ENCODE peak calls at places on chromosomes 4 and X, in ten cellular contexts. One of them, this sample, is unnamed.

GRCh38 chrX:34918856-34919255 is 23.7 kb upstream of the FAM47B start:
- DNase-seq in epithelial cell of esophagus: peak
- DNase-seq in activated CD8-positive, alpha-beta memory T cell treated with anti-CD3 and anti-CD28 coated beads, Interleukin-2, amount 50 U/mL, for 48 hours: no peak
- DNase-seq in upper lobe of right lung: no peak
- DNase-seq in NCI-H2081: peak
- DNase-seq in amniotic stem cell: peak
- DNase-seq in GM04504: peak
- DNase-seq in NCI-H1694: no peak
- DNase-seq in stimulated activated CD8-positive, alpha-beta memory T cell treated with anti-CD3 and anti-CD28 coated beads, Interleukin-7, amount 100 ng/mL, for 1 hour: no peak
- DNase-seq in stimulated activated naive CD4-positive, alpha-beta T cell: no peak
- DNase-seq in this sample: no peak

GRCh38 chr4:183873389-183874185 is 31.5 kb upstream of the STOX2 start:
- DNase-seq in GM04504: no peak
- DNase-seq in activated CD8-positive, alpha-beta memory T cell treated with anti-CD3 and anti-CD28 coated beads, Interleukin-2, amount 50 U/mL, for 48 hours: no peak
- DNase-seq in amniotic stem cell: no peak
- DNase-seq in stimulated activated naive CD4-positive, alpha-beta T cell: no peak
- DNase-seq in NCI-H1694: no peak
- DNase-seq in NCI-H2081: no peak
- DNase-seq in epithelial cell of esophagus: peak
- DNase-seq in upper lobe of right lung: no peak
- DNase-seq in stimulated activated CD8-positive, alpha-beta memory T cell treated with anti-CD3 and anti-CD28 coated beads, Interleukin-7, amount 100 ng/mL, for 1 hour: no peak
- DNase-seq in this sample: no peak

GRCh38 chr4:20124317-20125026 is 127.2 kb upstream of the SLIT2 start:
- DNase-seq in GM04504: no peak
- DNase-seq in stimulated activated naive CD4-positive, alpha-beta T cell: no peak
- DNase-seq in NCI-H2081: no peak
- DNase-seq in upper lobe of right lung: no peak
- DNase-seq in epithelial cell of esophagus: no peak
- DNase-seq in stimulated activated CD8-positive, alpha-beta memory T cell treated with anti-CD3 and anti-CD28 coated beads, Interleukin-7, amount 100 ng/mL, for 1 hour: no peak
- DNase-seq in NCI-H1694: no peak
- DNase-seq in activated CD8-positive, alpha-beta memory T cell treated with anti-CD3 and anti-CD28 coated beads, Interleukin-2, amount 50 U/mL, for 48 hours: no peak
- DNase-seq in amniotic stem cell: no peak
- DNase-seq in this sample: no peak

GRCh38 chrX:56733459-56734046 is 4.5 kb downstream of the NBDY start:
- DNase-seq in epithelial cell of esophagus: peak
- DNase-seq in stimulated activated CD8-positive, alpha-beta memory T cell treated with anti-CD3 and anti-CD28 coated beads, Interleukin-7, amount 100 ng/mL, for 1 hour: no peak
- DNase-seq in upper lobe of right lung: no peak
- DNase-seq in amniotic stem cell: peak
- DNase-seq in NCI-H2081: peak
- DNase-seq in stimulated activated naive CD4-positive, alpha-beta T cell: peak
- DNase-seq in NCI-H1694: peak
- DNase-seq in GM04504: no peak
- DNase-seq in activated CD8-positive, alpha-beta memory T cell treated with anti-CD3 and anti-CD28 coated beads, Interleukin-2, amount 50 U/mL, for 48 hours: peak
- DNase-seq in this sample: no peak

GRCh38 chr4:100063355-100063754 is 113.3 kb upstream of the H2AZ1 start:
- DNase-seq in stimulated activated naive CD4-positive, alpha-beta T cell: no peak
- DNase-seq in activated CD8-positive, alpha-beta memory T cell treated with anti-CD3 and anti-CD28 coated beads, Interleukin-2, amount 50 U/mL, for 48 hours: no peak
- DNase-seq in NCI-H1694: no peak
- DNase-seq in amniotic stem cell: no peak
- DNase-seq in stimulated activated CD8-positive, alpha-beta memory T cell treated with anti-CD3 and anti-CD28 coated beads, Interleukin-7, amount 100 ng/mL, for 1 hour: no peak
- DNase-seq in epithelial cell of esophagus: peak
- DNase-seq in GM04504: no peak
- DNase-seq in upper lobe of right lung: no peak
- DNase-seq in NCI-H2081: no peak
- DNase-seq in this sample: no peak

GRCh38 chr4:165972747-165973146 is 99.7 kb downstream of the TLL1 start:
- DNase-seq in epithelial cell of esophagus: peak
- DNase-seq in activated CD8-positive, alpha-beta memory T cell treated with anti-CD3 and anti-CD28 coated beads, Interleukin-2, amount 50 U/mL, for 48 hours: no peak
- DNase-seq in stimulated activated naive CD4-positive, alpha-beta T cell: no peak
- DNase-seq in amniotic stem cell: no peak
- DNase-seq in upper lobe of right lung: no peak
- DNase-seq in NCI-H2081: no peak
- DNase-seq in GM04504: no peak
- DNase-seq in stimulated activated CD8-positive, alpha-beta memory T cell treated with anti-CD3 and anti-CD28 coated beads, Interleukin-7, amount 100 ng/mL, for 1 hour: no peak
- DNase-seq in NCI-H1694: no peak
- DNase-seq in this sample: no peak

GRCh38 chr4:124437853-124438495 is 274.6 kb downstream of the ANKRD50 start:
- DNase-seq in upper lobe of right lung: no peak
- DNase-seq in NCI-H1694: no peak
- DNase-seq in activated CD8-positive, alpha-beta memory T cell treated with anti-CD3 and anti-CD28 coated beads, Interleukin-2, amount 50 U/mL, for 48 hours: no peak
- DNase-seq in epithelial cell of esophagus: peak
- DNase-seq in stimulated activated CD8-positive, alpha-beta memory T cell treated with anti-CD3 and anti-CD28 coated beads, Interleukin-7, amount 100 ng/mL, for 1 hour: no peak
- DNase-seq in NCI-H2081: no peak
- DNase-seq in amniotic stem cell: no peak
- DNase-seq in stimulated activated naive CD4-positive, alpha-beta T cell: no peak
- DNase-seq in GM04504: no peak
- DNase-seq in this sample: no peak

GRCh38 chrX:41350150-41350975 is 16.4 kb downstream of the DDX3X start:
- DNase-seq in activated CD8-positive, alpha-beta memory T cell treated with anti-CD3 and anti-CD28 coated beads, Interleukin-2, amount 50 U/mL, for 48 hours: no peak
- DNase-seq in NCI-H1694: no peak
- DNase-seq in stimulated activated CD8-positive, alpha-beta memory T cell treated with anti-CD3 and anti-CD28 coated beads, Interleukin-7, amount 100 ng/mL, for 1 hour: no peak
- DNase-seq in stimulated activated naive CD4-positive, alpha-beta T cell: no peak
- DNase-seq in amniotic stem cell: no peak
- DNase-seq in NCI-H2081: no peak
- DNase-seq in GM04504: no peak
- DNase-seq in epithelial cell of esophagus: no peak
- DNase-seq in upper lobe of right lung: no peak
- DNase-seq in this sample: no peak

GRCh38 chrX:21770631-21771321 is 12.9 kb upstream of the SMPX start:
- DNase-seq in upper lobe of right lung: no peak
- DNase-seq in activated CD8-positive, alpha-beta memory T cell treated with anti-CD3 and anti-CD28 coated beads, Interleukin-2, amount 50 U/mL, for 48 hours: no peak
- DNase-seq in NCI-H2081: no peak
- DNase-seq in GM04504: no peak
- DNase-seq in stimulated activated CD8-positive, alpha-beta memory T cell treated with anti-CD3 and anti-CD28 coated beads, Interleukin-7, amount 100 ng/mL, for 1 hour: no peak
- DNase-seq in NCI-H1694: no peak
- DNase-seq in epithelial cell of esophagus: peak
- DNase-seq in stimulated activated naive CD4-positive, alpha-beta T cell: no peak
- DNase-seq in amniotic stem cell: no peak
- DNase-seq in this sample: no peak

GRCh38 chr4:24774452-24774851 is 20.9 kb upstream of the SOD3 start:
- DNase-seq in stimulated activated naive CD4-positive, alpha-beta T cell: no peak
- DNase-seq in NCI-H1694: no peak
- DNase-seq in GM04504: no peak
- DNase-seq in upper lobe of right lung: no peak
- DNase-seq in activated CD8-positive, alpha-beta memory T cell treated with anti-CD3 and anti-CD28 coated beads, Interleukin-2, amount 50 U/mL, for 48 hours: no peak
- DNase-seq in stimulated activated CD8-positive, alpha-beta memory T cell treated with anti-CD3 and anti-CD28 coated beads, Interleukin-7, amount 100 ng/mL, for 1 hour: no peak
- DNase-seq in amniotic stem cell: no peak
- DNase-seq in epithelial cell of esophagus: peak
- DNase-seq in NCI-H2081: no peak
- DNase-seq in this sample: no peak

GRCh38 chrX:75544760-75545159 is 21.9 kb upstream of the ZDHHC15 start:
- DNase-seq in epithelial cell of esophagus: no peak
- DNase-seq in amniotic stem cell: no peak
- DNase-seq in upper lobe of right lung: no peak
- DNase-seq in activated CD8-positive, alpha-beta memory T cell treated with anti-CD3 and anti-CD28 coated beads, Interleukin-2, amount 50 U/mL, for 48 hours: no peak
- DNase-seq in stimulated activated CD8-positive, alpha-beta memory T cell treated with anti-CD3 and anti-CD28 coated beads, Interleukin-7, amount 100 ng/mL, for 1 hour: no peak
- DNase-seq in NCI-H1694: no peak
- DNase-seq in NCI-H2081: no peak
- DNase-seq in stimulated activated naive CD4-positive, alpha-beta T cell: no peak
- DNase-seq in GM04504: no peak
- DNase-seq in this sample: no peak

GRCh38 chr4:108171541-108172230 is 3.0 kb upstream of the LEF1 start:
- DNase-seq in upper lobe of right lung: no peak
- DNase-seq in stimulated activated naive CD4-positive, alpha-beta T cell: peak
- DNase-seq in activated CD8-positive, alpha-beta memory T cell treated with anti-CD3 and anti-CD28 coated beads, Interleukin-2, amount 50 U/mL, for 48 hours: peak
- DNase-seq in amniotic stem cell: no peak
- DNase-seq in GM04504: no peak
- DNase-seq in NCI-H2081: no peak
- DNase-seq in NCI-H1694: no peak
- DNase-seq in epithelial cell of esophagus: no peak
- DNase-seq in stimulated activated CD8-positive, alpha-beta memory T cell treated with anti-CD3 and anti-CD28 coated beads, Interleukin-7, amount 100 ng/mL, for 1 hour: no peak
- DNase-seq in this sample: no peak

GRCh38 chrX:56728752-56729151 is 291 bp upstream of the NBDY start:
- DNase-seq in NCI-H1694: no peak
- DNase-seq in epithelial cell of esophagus: peak
- DNase-seq in stimulated activated naive CD4-positive, alpha-beta T cell: peak
- DNase-seq in activated CD8-positive, alpha-beta memory T cell treated with anti-CD3 and anti-CD28 coated beads, Interleukin-2, amount 50 U/mL, for 48 hours: no peak
- DNase-seq in NCI-H2081: no peak
- DNase-seq in GM04504: no peak
- DNase-seq in upper lobe of right lung: no peak
- DNase-seq in stimulated activated CD8-positive, alpha-beta memory T cell treated with anti-CD3 and anti-CD28 coated beads, Interleukin-7, amount 100 ng/mL, for 1 hour: no peak
- DNase-seq in amniotic stem cell: no peak
- DNase-seq in this sample: no peak

GRCh38 chr4:3655485-3656429 is 110.4 kb upstream of the ADRA2C start:
- DNase-seq in stimulated activated naive CD4-positive, alpha-beta T cell: no peak
- DNase-seq in stimulated activated CD8-positive, alpha-beta memory T cell treated with anti-CD3 and anti-CD28 coated beads, Interleukin-7, amount 100 ng/mL, for 1 hour: no peak
- DNase-seq in GM04504: no peak
- DNase-seq in activated CD8-positive, alpha-beta memory T cell treated with anti-CD3 and anti-CD28 coated beads, Interleukin-2, amount 50 U/mL, for 48 hours: no peak
- DNase-seq in upper lobe of right lung: no peak
- DNase-seq in NCI-H1694: no peak
- DNase-seq in amniotic stem cell: no peak
- DNase-seq in NCI-H2081: no peak
- DNase-seq in epithelial cell of esophagus: no peak
- DNase-seq in this sample: no peak

GRCh38 chr4:78545275-78546246 is 6.0 kb upstream of the ANXA3 start:
- DNase-seq in GM04504: no peak
- DNase-seq in stimulated activated CD8-positive, alpha-beta memory T cell treated with anti-CD3 and anti-CD28 coated beads, Interleukin-7, amount 100 ng/mL, for 1 hour: no peak
- DNase-seq in epithelial cell of esophagus: no peak
- DNase-seq in NCI-H1694: no peak
- DNase-seq in amniotic stem cell: no peak
- DNase-seq in NCI-H2081: no peak
- DNase-seq in upper lobe of right lung: no peak
- DNase-seq in stimulated activated naive CD4-positive, alpha-beta T cell: no peak
- DNase-seq in activated CD8-positive, alpha-beta memory T cell treated with anti-CD3 and anti-CD28 coated beads, Interleukin-2, amount 50 U/mL, for 48 hours: no peak
- DNase-seq in this sample: no peak

GRCh38 chr4:1411436-1412375 is 5.5 kb upstream of the NKX1-1 start:
- DNase-seq in upper lobe of right lung: peak
- DNase-seq in NCI-H1694: no peak
- DNase-seq in epithelial cell of esophagus: no peak
- DNase-seq in GM04504: no peak
- DNase-seq in amniotic stem cell: no peak
- DNase-seq in activated CD8-positive, alpha-beta memory T cell treated with anti-CD3 and anti-CD28 coated beads, Interleukin-2, amount 50 U/mL, for 48 hours: no peak
- DNase-seq in stimulated activated CD8-positive, alpha-beta memory T cell treated with anti-CD3 and anti-CD28 coated beads, Interleukin-7, amount 100 ng/mL, for 1 hour: no peak
- DNase-seq in stimulated activated naive CD4-positive, alpha-beta T cell: no peak
- DNase-seq in NCI-H2081: no peak
- DNase-seq in this sample: no peak

GRCh38 chr4:11635336-11635735 is 206.6 kb upstream of the HS3ST1 start:
- DNase-seq in amniotic stem cell: no peak
- DNase-seq in upper lobe of right lung: no peak
- DNase-seq in NCI-H1694: no peak
- DNase-seq in GM04504: no peak
- DNase-seq in activated CD8-positive, alpha-beta memory T cell treated with anti-CD3 and anti-CD28 coated beads, Interleukin-2, amount 50 U/mL, for 48 hours: no peak
- DNase-seq in stimulated activated CD8-positive, alpha-beta memory T cell treated with anti-CD3 and anti-CD28 coated beads, Interleukin-7, amount 100 ng/mL, for 1 hour: no peak
- DNase-seq in stimulated activated naive CD4-positive, alpha-beta T cell: no peak
- DNase-seq in epithelial cell of esophagus: peak
- DNase-seq in NCI-H2081: no peak
- DNase-seq in this sample: no peak

GRCh38 chrX:66731398-66731797 is 92.5 kb upstream of the EDA2R start:
- DNase-seq in epithelial cell of esophagus: peak
- DNase-seq in stimulated activated CD8-positive, alpha-beta memory T cell treated with anti-CD3 and anti-CD28 coated beads, Interleukin-7, amount 100 ng/mL, for 1 hour: no peak
- DNase-seq in upper lobe of right lung: no peak
- DNase-seq in stimulated activated naive CD4-positive, alpha-beta T cell: no peak
- DNase-seq in activated CD8-positive, alpha-beta memory T cell treated with anti-CD3 and anti-CD28 coated beads, Interleukin-2, amount 50 U/mL, for 48 hours: no peak
- DNase-seq in GM04504: peak
- DNase-seq in NCI-H2081: no peak
- DNase-seq in amniotic stem cell: peak
- DNase-seq in NCI-H1694: peak
- DNase-seq in this sample: no peak

GRCh38 chr4:175419120-175419774 is 392.8 kb downstream of the GPM6A start:
- DNase-seq in stimulated activated naive CD4-positive, alpha-beta T cell: no peak
- DNase-seq in upper lobe of right lung: no peak
- DNase-seq in GM04504: peak
- DNase-seq in activated CD8-positive, alpha-beta memory T cell treated with anti-CD3 and anti-CD28 coated beads, Interleukin-2, amount 50 U/mL, for 48 hours: no peak
- DNase-seq in stimulated activated CD8-positive, alpha-beta memory T cell treated with anti-CD3 and anti-CD28 coated beads, Interleukin-7, amount 100 ng/mL, for 1 hour: no peak
- DNase-seq in NCI-H2081: no peak
- DNase-seq in NCI-H1694: no peak
- DNase-seq in amniotic stem cell: peak
- DNase-seq in epithelial cell of esophagus: peak
- DNase-seq in this sample: no peak

GRCh38 chr4:123945301-123945700 is 548.7 kb downstream of the SPRY1 start:
- DNase-seq in amniotic stem cell: no peak
- DNase-seq in upper lobe of right lung: no peak
- DNase-seq in activated CD8-positive, alpha-beta memory T cell treated with anti-CD3 and anti-CD28 coated beads, Interleukin-2, amount 50 U/mL, for 48 hours: no peak
- DNase-seq in epithelial cell of esophagus: no peak
- DNase-seq in stimulated activated naive CD4-positive, alpha-beta T cell: no peak
- DNase-seq in stimulated activated CD8-positive, alpha-beta memory T cell treated with anti-CD3 and anti-CD28 coated beads, Interleukin-7, amount 100 ng/mL, for 1 hour: no peak
- DNase-seq in NCI-H2081: no peak
- DNase-seq in GM04504: no peak
- DNase-seq in NCI-H1694: no peak
- DNase-seq in this sample: no peak

GRCh38 chr4:123256006-123256405 is 140.6 kb upstream of the SPRY1 start:
- DNase-seq in NCI-H1694: no peak
- DNase-seq in epithelial cell of esophagus: no peak
- DNase-seq in upper lobe of right lung: no peak
- DNase-seq in stimulated activated CD8-positive, alpha-beta memory T cell treated with anti-CD3 and anti-CD28 coated beads, Interleukin-7, amount 100 ng/mL, for 1 hour: no peak
- DNase-seq in GM04504: no peak
- DNase-seq in stimulated activated naive CD4-positive, alpha-beta T cell: no peak
- DNase-seq in amniotic stem cell: no peak
- DNase-seq in NCI-H2081: no peak
- DNase-seq in activated CD8-positive, alpha-beta memory T cell treated with anti-CD3 and anti-CD28 coated beads, Interleukin-2, amount 50 U/mL, for 48 hours: no peak
- DNase-seq in this sample: no peak

GRCh38 chrX:120549483-120550452 is 11.0 kb downstream of the CUL4B start:
- DNase-seq in epithelial cell of esophagus: peak
- DNase-seq in activated CD8-positive, alpha-beta memory T cell treated with anti-CD3 and anti-CD28 coated beads, Interleukin-2, amount 50 U/mL, for 48 hours: no peak
- DNase-seq in stimulated activated naive CD4-positive, alpha-beta T cell: no peak
- DNase-seq in upper lobe of right lung: no peak
- DNase-seq in NCI-H1694: no peak
- DNase-seq in NCI-H2081: no peak
- DNase-seq in GM04504: peak
- DNase-seq in amniotic stem cell: peak
- DNase-seq in stimulated activated CD8-positive, alpha-beta memory T cell treated with anti-CD3 and anti-CD28 coated beads, Interleukin-7, amount 100 ng/mL, for 1 hour: no peak
- DNase-seq in this sample: no peak

GRCh38 chr4:4869380-4869723 is 9.9 kb downstream of the MSX1 start:
- DNase-seq in NCI-H1694: no peak
- DNase-seq in GM04504: no peak
- DNase-seq in amniotic stem cell: no peak
- DNase-seq in stimulated activated CD8-positive, alpha-beta memory T cell treated with anti-CD3 and anti-CD28 coated beads, Interleukin-7, amount 100 ng/mL, for 1 hour: no peak
- DNase-seq in activated CD8-positive, alpha-beta memory T cell treated with anti-CD3 and anti-CD28 coated beads, Interleukin-2, amount 50 U/mL, for 48 hours: no peak
- DNase-seq in upper lobe of right lung: no peak
- DNase-seq in stimulated activated naive CD4-positive, alpha-beta T cell: no peak
- DNase-seq in epithelial cell of esophagus: no peak
- DNase-seq in NCI-H2081: no peak
- DNase-seq in this sample: no peak

GRCh38 chrX:86148024-86148511 is at the start of gene DACH2:
- DNase-seq in upper lobe of right lung: peak
- DNase-seq in GM04504: no peak
- DNase-seq in amniotic stem cell: no peak
- DNase-seq in stimulated activated CD8-positive, alpha-beta memory T cell treated with anti-CD3 and anti-CD28 coated beads, Interleukin-7, amount 100 ng/mL, for 1 hour: no peak
- DNase-seq in epithelial cell of esophagus: peak
- DNase-seq in NCI-H2081: peak
- DNase-seq in NCI-H1694: no peak
- DNase-seq in activated CD8-positive, alpha-beta memory T cell treated with anti-CD3 and anti-CD28 coated beads, Interleukin-2, amount 50 U/mL, for 48 hours: peak
- DNase-seq in stimulated activated naive CD4-positive, alpha-beta T cell: no peak
- DNase-seq in this sample: peak

GRCh38 chr4:106079616-106080015 is 184.3 kb downstream of the NPNT start:
- DNase-seq in stimulated activated naive CD4-positive, alpha-beta T cell: no peak
- DNase-seq in stimulated activated CD8-positive, alpha-beta memory T cell treated with anti-CD3 and anti-CD28 coated beads, Interleukin-7, amount 100 ng/mL, for 1 hour: no peak
- DNase-seq in epithelial cell of esophagus: no peak
- DNase-seq in upper lobe of right lung: no peak
- DNase-seq in NCI-H1694: no peak
- DNase-seq in GM04504: no peak
- DNase-seq in amniotic stem cell: no peak
- DNase-seq in NCI-H2081: no peak
- DNase-seq in activated CD8-positive, alpha-beta memory T cell treated with anti-CD3 and anti-CD28 coated beads, Interleukin-2, amount 50 U/mL, for 48 hours: no peak
- DNase-seq in this sample: no peak